ENCODE peak calls at places on chromosomes 16 and 17, in ten cellular contexts. G, Q, Z, M, C, D, B, V, I and T are unnamed samples.
A peak's percentile ranks its signal among the peaks of the same experiment; 100 is the strongest.

GRCh38 chr17:12744298-12744697 is 45.0 kb upstream of the ARHGAP44 start:
- DNase-seq in M (peak; percentile 17), I (no peak), Z (no peak), D (no peak), C (no peak), Q (no peak), V (no peak), G (peak; percentile 57), B (no peak), T (no peak)

GRCh38 chr17:7483238-7484066 is 714 bp upstream of the POLR2A start:
- DNase-seq in M (peak; percentile 93), D (peak; percentile 86), Z (peak; percentile 95), I (peak; percentile 74), C (peak; percentile 91), Q (peak; percentile 66), G (peak; percentile 93), B (peak; percentile 90), V (peak; percentile 84), T (peak; percentile 84)

GRCh38 chr17:73462830-73463229 is 151.0 kb upstream of the CDC42EP4 start:
- DNase-seq in I (no peak), D (no peak), Q (no peak), B (no peak), G (no peak), M (no peak), V (peak; percentile 76), C (no peak), Z (no peak), T (no peak)

GRCh38 chr16:6988846-6989245 is 343.8 kb upstream of the RBFOX1 start:
- DNase-seq in G (no peak), V (no peak), D (no peak), Q (no peak), B (no peak), M (no peak), I (no peak), C (no peak), Z (no peak), T (no peak)

GRCh38 chr17:37088913-37089312 is 140.2 kb downstream of the AATF start:
- DNase-seq in B (no peak), I (no peak), Q (no peak), V (no peak), C (no peak), D (no peak), G (no peak), Z (no peak), M (no peak), T (no peak)

GRCh38 chr17:34584805-34585416 is 5.5 kb downstream of the TMEM132E start:
- DNase-seq in Q (no peak), I (peak; percentile 28), M (no peak), V (no peak), G (peak; percentile 33), B (no peak), C (no peak), D (peak; percentile 41), Z (no peak), T (no peak)

GRCh38 chr17:75637561-75637960 is 4.3 kb downstream of the SMIM5 start:
- DNase-seq in I (no peak), Q (no peak), C (no peak), Z (no peak), G (no peak), D (no peak), V (no peak), B (no peak), M (no peak), T (no peak)

GRCh38 chr16:2040450-2041105 is 7.1 kb downstream of the NTHL1 start:
- DNase-seq in D (peak; percentile 65), V (no peak), I (peak; percentile 90), B (no peak), C (no peak), M (no peak), Z (no peak), Q (no peak), G (no peak), T (no peak)

GRCh38 chr17:17425591-17425990 is 51.2 kb upstream of the MED9 start:
- DNase-seq in V (no peak), D (no peak), Q (no peak), B (no peak), M (no peak), G (peak; percentile 61), C (no peak), I (no peak), Z (no peak), T (no peak)

GRCh38 chr17:73017653-73018052 is 74.8 kb downstream of the SLC39A11 start:
- DNase-seq in Z (no peak), Q (no peak), C (no peak), D (no peak), M (no peak), V (no peak), G (peak; percentile 89), B (no peak), I (peak; percentile 44), T (no peak)

GRCh38 chr16:68401871-68402747 is 46.2 kb downstream of the SMPD3 start:
- DNase-seq in V (no peak), I (peak; percentile 83), D (no peak), M (no peak), C (peak; percentile 37), Q (no peak), Z (no peak), G (peak; percentile 80), B (no peak), T (no peak)

GRCh38 chr17:69485126-69485724 is 70.7 kb downstream of the MAP2K6 start:
- DNase-seq in B (no peak), Z (no peak), C (no peak), V (no peak), I (no peak), Q (no peak), G (no peak), M (no peak), D (no peak), T (no peak)

GRCh38 chr17:35708951-35709350 is 22.5 kb upstream of the RASL10B start:
- DNase-seq in C (no peak), V (no peak), G (no peak), Q (no peak), Z (no peak), I (no peak), D (no peak), M (no peak), B (no peak), T (no peak)

GRCh38 chr17:67491009-67491677 is 114.1 kb downstream of the PITPNC1 start:
- DNase-seq in G (peak; percentile 99), M (peak; percentile 51), D (peak; percentile 89), Z (peak; percentile 80), C (no peak), Q (peak; percentile 93), V (no peak), B (no peak), I (peak; percentile 84), T (peak; percentile 99)

GRCh38 chr17:20293501-20293900 is 173.8 kb downstream of the LGALS9B start:
- DNase-seq in D (no peak), Z (no peak), Q (no peak), B (no peak), I (no peak), C (no peak), G (no peak), V (no peak), M (no peak), T (no peak)

GRCh38 chr17:44828919-44829557 is 1.0 kb downstream of the GJC1 start:
- DNase-seq in I (no peak), C (no peak), Z (no peak), Q (no peak), D (no peak), M (no peak), V (peak; percentile 48), B (no peak), G (peak; percentile 44), T (no peak)

GRCh38 chr17:18921912-18922451 is 30.0 kb upstream of the SLC5A10 start:
- DNase-seq in G (no peak), D (no peak), I (no peak), Q (no peak), V (no peak), C (peak; percentile 17), M (peak; percentile 52), B (no peak), Z (no peak), T (no peak)

GRCh38 chr16:89491974-89492687 is 1.8 kb upstream of the ANKRD11 start:
- DNase-seq in Z (no peak), Q (no peak), I (no peak), V (no peak), B (no peak), C (no peak), G (no peak), M (no peak), D (no peak), T (no peak)

GRCh38 chr17:56756536-56756935 is 77.2 kb downstream of the C17orf67 start:
- DNase-seq in B (no peak), Z (no peak), M (no peak), Q (no peak), D (no peak), V (no peak), G (peak; percentile 98), I (peak; percentile 81), C (no peak), T (peak; percentile 45)

GRCh38 chr17:60947100-60947499 is 269.4 kb downstream of the BCAS3 start:
- DNase-seq in Z (no peak), C (no peak), V (no peak), M (no peak), I (peak; percentile 8), Q (no peak), D (no peak), B (no peak), G (peak; percentile 74), T (no peak)

GRCh38 chr16:30447512-30448226 is 2.0 kb upstream of the SEPHS2 start:
- DNase-seq in V (no peak), B (no peak), I (no peak), G (no peak), Z (no peak), Q (no peak), C (no peak), D (peak; percentile 44), M (peak; percentile 70), T (no peak)

GRCh38 chr17:82055023-82055964 is 3.6 kb downstream of the GPS1 start:
- DNase-seq in D (no peak), Q (no peak), M (no peak), C (no peak), B (no peak), Z (no peak), I (no peak), V (peak; percentile 19), G (no peak), T (no peak)

GRCh38 chr16:83804366-83804765 is 3.4 kb upstream of the HSBP1 start:
- DNase-seq in V (no peak), Z (no peak), Q (no peak), M (no peak), B (no peak), C (no peak), I (no peak), G (no peak), D (peak; percentile 58), T (no peak)

GRCh38 chr16:75074920-75075687 is 41.5 kb downstream of the LDHD start:
- DNase-seq in Q (peak; percentile 86), B (peak; percentile 68), C (peak; percentile 85), M (no peak), Z (peak; percentile 54), G (no peak), V (no peak), I (no peak), D (no peak), T (no peak)

GRCh38 chr16:2762711-2763110 is 10.3 kb downstream of the SRRM2 start:
- DNase-seq in B (no peak), G (no peak), I (no peak), V (no peak), Q (no peak), Z (no peak), M (no peak), C (no peak), D (no peak), T (no peak)

GRCh38 chr16:53703590-53704444 is at the start of the genes FTO and RPGRIP1L:
- DNase-seq in M (peak; percentile 100), G (peak; percentile 99), Q (peak; percentile 95), C (peak; percentile 99), I (peak; percentile 74), V (peak; percentile 97), Z (peak; percentile 99), D (peak; percentile 98), B (peak; percentile 96), T (peak; percentile 97)

GRCh38 chr16:57616241-57616640 is 12.2 kb upstream of the ADGRG1 start:
- DNase-seq in C (no peak), V (no peak), Z (no peak), Q (no peak), I (no peak), D (no peak), M (peak; percentile 18), B (no peak), G (no peak), T (no peak)

GRCh38 chr17:13209091-13209490 is 191.3 kb upstream of the ELAC2 start:
- DNase-seq in V (no peak), Z (no peak), G (peak; percentile 3), D (no peak), B (no peak), I (no peak), M (no peak), C (no peak), Q (no peak), T (no peak)